ENCODE peak calls at places on chromosomes 5 and 9, in five cellular contexts. One of them, this sample, is unnamed.

GRCh38 chr5:76601470-76601869 is 21.7 kb downstream of the F2RL2 start:
- DNase-seq in GM23338: peak
- DNase-seq in HepG2: peak
- DNase-seq in GM12878: no peak
- DNase-seq in A549: peak
- DNase-seq in this sample: peak

GRCh38 chr5:95281211-95281610 is 3.7 kb downstream of the MCTP1 start:
- DNase-seq in HepG2: no peak
- DNase-seq in GM23338: peak
- DNase-seq in A549: no peak
- DNase-seq in GM12878: no peak
- DNase-seq in this sample: no peak

GRCh38 chr9:113926211-113926610 is 50.1 kb downstream of the ZNF618 start:
- DNase-seq in GM12878: no peak
- DNase-seq in GM23338: no peak
- DNase-seq in HepG2: no peak
- DNase-seq in A549: no peak
- DNase-seq in this sample: no peak

GRCh38 chr9:114733814-114734213 is 51.8 kb upstream of the TEX48 start:
- DNase-seq in A549: peak
- DNase-seq in GM23338: no peak
- DNase-seq in HepG2: no peak
- DNase-seq in GM12878: no peak
- DNase-seq in this sample: no peak

GRCh38 chr9:114078781-114079156 is 669 bp upstream of the AMBP start:
- DNase-seq in GM23338: no peak
- DNase-seq in GM12878: no peak
- DNase-seq in HepG2: no peak
- DNase-seq in A549: no peak
- DNase-seq in this sample: no peak

GRCh38 chr9:135410831-135411473 is 68.6 kb upstream of the PPP1R26 start:
- DNase-seq in GM23338: peak
- DNase-seq in A549: no peak
- DNase-seq in HepG2: peak
- DNase-seq in GM12878: no peak
- DNase-seq in this sample: no peak

GRCh38 chr9:93509084-93509483 is 55.7 kb upstream of the FAM120AOS start:
- DNase-seq in GM23338: no peak
- DNase-seq in A549: no peak
- DNase-seq in GM12878: no peak
- DNase-seq in HepG2: no peak
- DNase-seq in this sample: no peak

GRCh38 chr5:150138551-150139265 is 16.9 kb downstream of the PDGFRB start:
- DNase-seq in GM23338: peak
- DNase-seq in A549: no peak
- DNase-seq in HepG2: peak
- DNase-seq in GM12878: no peak
- DNase-seq in this sample: no peak

GRCh38 chr5:140189253-140189652 is 14.3 kb downstream of the CYSTM1 start:
- DNase-seq in GM12878: no peak
- DNase-seq in HepG2: no peak
- DNase-seq in GM23338: no peak
- DNase-seq in A549: no peak
- DNase-seq in this sample: no peak

GRCh38 chr5:112492291-112492690 is 73.2 kb upstream of the EPB41L4A start:
- DNase-seq in GM23338: peak
- DNase-seq in HepG2: peak
- DNase-seq in A549: peak
- DNase-seq in GM12878: peak
- DNase-seq in this sample: peak

GRCh38 chr9:110029815-110030480 is 178.0 kb downstream of the C9orf152 start:
- DNase-seq in GM23338: no peak
- DNase-seq in HepG2: no peak
- DNase-seq in A549: no peak
- DNase-seq in GM12878: no peak
- DNase-seq in this sample: no peak

GRCh38 chr9:110030632-110031031 is 177.3 kb downstream of the C9orf152 start:
- DNase-seq in GM12878: no peak
- DNase-seq in A549: peak
- DNase-seq in GM23338: no peak
- DNase-seq in HepG2: no peak
- DNase-seq in this sample: no peak

GRCh38 chr9:110028281-110029075 is 179.5 kb downstream of the C9orf152 start:
- DNase-seq in GM12878: no peak
- DNase-seq in HepG2: no peak
- DNase-seq in A549: no peak
- DNase-seq in GM23338: no peak
- DNase-seq in this sample: no peak

GRCh38 chr9:110027624-110028023 is 180.3 kb downstream of the C9orf152 start:
- DNase-seq in GM12878: no peak
- DNase-seq in A549: no peak
- DNase-seq in HepG2: peak
- DNase-seq in GM23338: peak
- DNase-seq in this sample: no peak

DNA sequence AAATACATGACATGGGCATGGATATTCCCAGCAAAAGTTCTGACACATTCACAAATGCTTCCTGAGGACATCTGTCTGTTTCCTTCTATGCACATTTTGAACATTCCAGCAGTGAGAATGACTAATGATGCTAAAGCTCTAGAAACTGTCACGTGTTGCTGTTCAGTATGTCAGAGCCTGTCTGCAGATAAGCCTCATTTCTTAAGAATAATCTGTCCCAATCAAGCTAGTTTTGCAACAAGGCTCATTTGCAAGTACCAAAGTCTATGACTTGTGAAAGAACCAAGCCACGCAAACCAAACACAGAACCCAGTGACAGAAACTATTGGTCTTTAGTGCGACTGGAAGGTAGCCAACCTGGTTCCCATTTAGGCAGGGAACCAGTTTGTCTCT is 178.5 kb downstream of the C9orf152 start:
- DNase-seq in HepG2: peak
- DNase-seq in GM12878: no peak
- DNase-seq in GM23338: no peak
- DNase-seq in A549: peak
- DNase-seq in this sample: no peak
- TF ChIP-seq REST in HepG2: no peak
- TF ChIP-seq REST in GM12878: no peak
- TF ChIP-seq REST in GM23338: no peak
- TF ChIP-seq REST in A549: no peak
- TF ChIP-seq REST in this sample: no peak

GRCh38 chr5:163565492-163565891 is 60.1 kb downstream of the MAT2B start:
- DNase-seq in A549: no peak
- DNase-seq in HepG2: no peak
- DNase-seq in GM12878: no peak
- DNase-seq in GM23338: peak
- DNase-seq in this sample: no peak
- TF ChIP-seq JUNB in A549: no peak
- TF ChIP-seq JUNB in HepG2: no peak
- TF ChIP-seq JUNB in GM12878: no peak
- TF ChIP-seq JUNB in GM23338: no peak
- TF ChIP-seq JUNB in this sample: no peak

GRCh38 chr5:127725673-127726072 is 22.5 kb downstream of the CCDC192 start:
- DNase-seq in GM12878: no peak
- DNase-seq in HepG2: no peak
- DNase-seq in A549: no peak
- DNase-seq in GM23338: no peak
- DNase-seq in this sample: no peak

GRCh38 chr5:127723571-127723970 is 20.4 kb downstream of the CCDC192 start:
- DNase-seq in HepG2: no peak
- DNase-seq in A549: peak
- DNase-seq in GM23338: no peak
- DNase-seq in GM12878: no peak
- DNase-seq in this sample: no peak
- TF ChIP-seq REST in HepG2: no peak
- TF ChIP-seq REST in A549: no peak
- TF ChIP-seq REST in GM23338: no peak
- TF ChIP-seq REST in GM12878: no peak
- TF ChIP-seq REST in this sample: no peak

DNA sequence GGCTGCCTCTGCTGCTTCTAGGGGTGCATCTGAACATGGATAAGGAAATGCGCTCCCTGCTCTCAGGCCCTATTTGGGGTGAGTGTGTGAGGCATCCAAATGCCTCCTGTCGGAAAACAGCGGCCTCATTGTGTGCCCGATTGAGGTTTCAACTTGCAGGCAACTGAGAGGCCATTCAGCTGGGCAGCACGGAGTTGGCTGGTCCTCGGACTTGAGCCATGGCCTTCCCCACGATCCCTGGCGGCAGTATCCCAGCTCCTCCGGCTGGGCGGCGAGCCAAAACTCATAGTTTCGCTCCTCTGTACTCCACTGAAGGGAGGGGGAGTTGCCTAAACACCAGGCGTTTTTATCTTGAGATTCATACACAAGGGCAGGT is 597.3 kb upstream of the SGCD start:
- DNase-seq in HepG2: no peak
- DNase-seq in A549: no peak
- DNase-seq in GM23338: peak
- DNase-seq in GM12878: no peak
- DNase-seq in this sample: no peak
- TF ChIP-seq JUNB in HepG2: no peak
- TF ChIP-seq JUNB in A549: no peak
- TF ChIP-seq JUNB in GM23338: no peak
- TF ChIP-seq JUNB in GM12878: no peak
- TF ChIP-seq JUNB in this sample: no peak

GRCh38 chr5:78050888-78051287 is 243.6 kb downstream of the AP3B1 start:
- DNase-seq in GM12878: no peak
- DNase-seq in GM23338: no peak
- DNase-seq in A549: peak
- DNase-seq in HepG2: no peak
- DNase-seq in this sample: no peak
- TF ChIP-seq REST in GM12878: no peak
- TF ChIP-seq REST in GM23338: no peak
- TF ChIP-seq REST in A549: no peak
- TF ChIP-seq REST in HepG2: no peak
- TF ChIP-seq REST in this sample: no peak

DNA sequence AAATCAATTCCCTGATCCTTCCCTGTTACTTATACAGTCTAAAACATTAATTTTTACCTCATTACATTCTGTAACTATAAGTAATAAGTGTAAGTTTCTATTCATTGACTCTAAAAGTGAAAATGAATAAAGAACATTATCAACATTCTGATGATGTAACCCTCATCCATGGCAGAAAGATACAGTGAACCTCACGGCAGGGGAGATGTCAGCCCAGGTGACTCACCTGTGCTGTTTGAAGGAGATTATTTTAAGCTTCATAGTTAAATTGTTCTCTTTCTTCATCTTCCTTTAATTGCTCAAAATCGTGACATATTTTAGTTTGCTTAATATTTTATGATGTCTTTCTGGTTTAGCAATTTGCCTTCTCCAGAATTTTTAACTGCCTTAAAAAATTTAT is 268.1 kb downstream of the FSTL4 start:
- DNase-seq in GM12878: no peak
- DNase-seq in GM23338: no peak
- DNase-seq in A549: no peak
- DNase-seq in HepG2: no peak
- DNase-seq in this sample: no peak
- TF ChIP-seq JUNB in GM12878: no peak
- TF ChIP-seq JUNB in GM23338: no peak
- TF ChIP-seq JUNB in A549: no peak
- TF ChIP-seq JUNB in HepG2: no peak
- TF ChIP-seq JUNB in this sample: no peak

DNA sequence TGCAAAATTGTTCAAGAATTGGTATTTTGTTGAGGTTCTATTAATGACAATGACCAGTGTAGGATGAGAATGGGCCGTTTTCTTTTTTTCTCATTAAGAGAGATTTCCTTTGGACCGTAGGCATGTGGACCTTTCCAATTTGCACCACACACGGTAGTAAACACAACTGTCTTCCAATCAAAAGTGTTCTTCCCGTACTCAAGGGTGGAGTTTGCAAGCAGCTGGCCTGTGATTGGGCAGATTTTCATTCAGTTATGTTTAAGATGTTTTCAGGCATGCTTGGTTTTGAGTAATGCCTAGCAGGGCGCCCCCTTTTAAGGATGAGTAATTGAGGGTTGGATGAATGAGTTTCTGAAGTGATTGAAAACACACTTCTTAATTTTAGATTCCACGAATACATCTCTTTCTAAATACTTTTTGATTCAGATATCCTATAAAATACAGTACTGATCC is 2.5 kb downstream of the KDM3B start:
- DNase-seq in A549: peak
- DNase-seq in GM23338: peak
- DNase-seq in GM12878: peak
- DNase-seq in HepG2: peak
- DNase-seq in this sample: peak
- TF ChIP-seq REST in A549: no peak
- TF ChIP-seq REST in GM23338: no peak
- TF ChIP-seq REST in GM12878: no peak
- TF ChIP-seq REST in HepG2: no peak
- TF ChIP-seq REST in this sample: no peak

DNA sequence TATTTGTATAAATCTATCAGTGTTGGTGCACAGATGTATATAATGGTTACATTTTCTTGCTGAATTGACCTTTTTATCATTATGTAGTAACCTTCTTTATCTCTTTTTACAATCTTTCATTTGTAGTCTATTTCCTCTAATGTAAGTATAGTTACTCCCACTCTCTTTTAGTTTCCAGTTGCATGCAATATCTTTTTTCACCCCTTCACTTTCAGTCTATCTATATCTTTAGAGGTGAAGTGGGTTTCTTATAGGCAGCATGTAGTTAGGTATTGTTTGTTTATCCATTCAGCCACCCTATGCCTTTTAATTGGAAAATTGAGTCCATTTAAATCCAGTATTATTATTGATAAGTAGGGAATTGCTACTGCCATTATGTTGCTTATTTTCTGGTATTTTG is 6.1 kb upstream of the EMB start:
- DNase-seq in HepG2: no peak
- DNase-seq in GM12878: no peak
- DNase-seq in GM23338: no peak
- DNase-seq in A549: no peak
- DNase-seq in this sample: no peak
- TF ChIP-seq JUNB in HepG2: no peak
- TF ChIP-seq JUNB in GM12878: no peak
- TF ChIP-seq JUNB in GM23338: no peak
- TF ChIP-seq JUNB in A549: no peak
- TF ChIP-seq JUNB in this sample: no peak

GRCh38 chr9:79565245-79565644 is 6.5 kb upstream of the TLE4 start:
- DNase-seq in GM12878: peak
- DNase-seq in GM23338: no peak
- DNase-seq in A549: no peak
- DNase-seq in HepG2: no peak
- DNase-seq in this sample: no peak
- TF ChIP-seq REST in GM12878: no peak
- TF ChIP-seq REST in GM23338: no peak
- TF ChIP-seq REST in A549: no peak
- TF ChIP-seq REST in HepG2: no peak
- TF ChIP-seq REST in this sample: no peak